ENCODE peak calls at places on chromosomes 13 and 19, in six cellular contexts. E is Peyer's patch, V is IMR-90, K is PC-9, Q is ascending aorta, A is body of pancreas. U is an unnamed sample.
A peak's percentile ranks its signal among the peaks of the same experiment; 100 is the strongest.

GRCh38 chr19:17720487-17720839 is 1.2 kb downstream of the MAP1S start:
- DNase-seq in Q (no peak), V (no peak), A (no peak), E (no peak), K (no peak), U (no peak)

GRCh38 chr13:63088226-63088625 is 1672.6 kb upstream of the PCDH20 start:
- DNase-seq in E (no peak), V (peak; percentile 59), Q (no peak), A (no peak), K (no peak), U (no peak)

GRCh38 chr19:49837009-49837310 is 14.0 kb upstream of the PTOV1 start:
- DNase-seq in Q (no peak), A (no peak), V (no peak), K (no peak), E (no peak), U (no peak)

GRCh38 chr19:3513198-3514140 is 7.4 kb downstream of the FZR1 start:
- DNase-seq in E (no peak), A (peak; percentile 36), K (no peak), Q (no peak), V (peak; percentile 25), U (no peak)

GRCh38 chr13:73849292-73849691 is 284.9 kb downstream of the KLF12 start:
- DNase-seq in V (peak; percentile 52), Q (no peak), A (no peak), K (no peak), E (peak; percentile 49), U (no peak)

GRCh38 chr13:51764184-51765141 is 39.5 kb downstream of the DHRS12 start:
- DNase-seq in Q (peak; percentile 80), E (peak; percentile 37), A (peak; percentile 81), K (no peak), V (peak; percentile 97), U (peak; percentile 91)

GRCh38 chr13:109383683-109384082 is 402.7 kb downstream of the IRS2 start:
- DNase-seq in Q (no peak), K (peak; percentile 95), E (no peak), V (peak; percentile 79), A (no peak), U (peak; percentile 29)

GRCh38 chr13:32432856-32433255 is 4.9 kb upstream of the N4BP2L1 start:
- DNase-seq in A (no peak), V (no peak), E (no peak), K (no peak), Q (no peak), U (no peak)

GRCh38 chr13:27372896-27373295 is 51.5 kb upstream of the GTF3A start:
- DNase-seq in A (peak; percentile 85), Q (no peak), K (no peak), E (no peak), V (peak; percentile 16), U (no peak)

GRCh38 chr13:91058066-91058465 is 289.4 kb upstream of the MIR17HG start:
- DNase-seq in Q (no peak), V (no peak), E (no peak), A (no peak), K (no peak), U (no peak)

GRCh38 chr19:32599736-32600157 is 18.8 kb downstream of the PDCD5 start:
- DNase-seq in V (peak; percentile 69), Q (no peak), K (no peak), A (peak; percentile 21), E (no peak), U (no peak)

GRCh38 chr19:32595491-32595890 is 14.5 kb downstream of the PDCD5 start:
- DNase-seq in E (no peak), V (no peak), Q (no peak), K (no peak), A (no peak), U (no peak)

GRCh38 chr19:32603961-32604360 is 23.0 kb downstream of the PDCD5 start:
- DNase-seq in A (no peak), Q (no peak), V (no peak), E (no peak), K (no peak), U (no peak)

GRCh38 chr19:32598022-32598421 is 17.0 kb downstream of the PDCD5 start:
- DNase-seq in A (no peak), Q (no peak), V (no peak), E (no peak), K (no peak), U (no peak)

DNA sequence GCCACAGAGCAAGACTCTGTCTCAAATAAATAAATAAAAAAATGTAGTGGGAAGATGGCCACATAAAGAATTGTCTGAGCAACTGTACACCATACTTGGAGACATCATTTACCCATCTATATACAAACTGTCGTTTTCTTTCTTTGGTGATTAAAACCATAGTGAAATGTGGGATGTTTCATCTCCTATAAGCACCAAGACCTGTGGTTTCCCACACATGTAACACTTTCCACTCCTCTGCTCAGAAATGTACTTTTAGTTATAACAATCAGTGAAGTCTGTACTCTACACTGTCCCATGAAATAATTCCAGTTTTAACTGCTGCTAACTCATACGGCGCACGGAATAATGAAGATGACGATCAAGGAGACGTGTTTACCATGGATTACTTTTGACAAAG is 18.3 kb downstream of the PDCD5 start:
- DNase-seq in A (no peak), K (no peak), E (no peak), Q (no peak), V (no peak), U (no peak)
- H3K36me3 ChIP-seq in A (peaks cover 6% of the 10 kb centered on the region), K (peaks cover 26% of the 10 kb centered on the region), E (no peaks in the 10 kb centered on the region), Q (peaks cover 88% of the 10 kb centered on the region), V (peaks cover 45% of the 10 kb centered on the region), U (peaks cover 98% of the 10 kb centered on the region)

DNA sequence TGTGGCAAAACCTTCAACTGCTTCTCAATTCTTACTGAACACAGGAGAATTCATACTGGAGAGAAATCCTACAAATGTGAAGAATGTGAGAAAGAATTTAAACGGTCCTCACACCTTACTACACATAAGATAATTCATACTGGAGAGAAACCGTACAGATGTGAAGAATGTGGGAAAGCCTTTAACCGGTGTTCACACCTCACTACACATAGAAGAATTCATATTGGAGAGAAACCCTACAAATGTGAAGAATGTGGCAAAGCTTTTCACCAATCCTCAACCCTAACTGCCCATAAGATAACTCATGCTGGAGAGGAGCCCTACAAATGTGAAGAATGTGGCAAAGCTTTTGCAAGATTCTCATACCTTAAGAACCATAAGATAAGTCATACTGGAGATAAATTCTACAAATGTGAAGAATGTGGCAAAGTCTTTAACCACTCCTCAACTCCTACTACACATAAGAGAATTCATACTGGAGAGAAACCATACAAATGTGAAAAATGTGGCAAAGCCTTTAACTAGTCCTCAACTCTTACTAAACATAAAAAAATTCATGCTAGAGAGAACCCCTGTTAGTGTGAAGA is 111.7 kb downstream of the ZNF100 start:
- DNase-seq in E (no peak), V (no peak), K (no peak), A (no peak), Q (no peak), U (no peak)
- TF ChIP-seq CTCF in E (no peak), V (no peak), K (no peak), A (no peak), Q (no peak), U (no peak)

DNA sequence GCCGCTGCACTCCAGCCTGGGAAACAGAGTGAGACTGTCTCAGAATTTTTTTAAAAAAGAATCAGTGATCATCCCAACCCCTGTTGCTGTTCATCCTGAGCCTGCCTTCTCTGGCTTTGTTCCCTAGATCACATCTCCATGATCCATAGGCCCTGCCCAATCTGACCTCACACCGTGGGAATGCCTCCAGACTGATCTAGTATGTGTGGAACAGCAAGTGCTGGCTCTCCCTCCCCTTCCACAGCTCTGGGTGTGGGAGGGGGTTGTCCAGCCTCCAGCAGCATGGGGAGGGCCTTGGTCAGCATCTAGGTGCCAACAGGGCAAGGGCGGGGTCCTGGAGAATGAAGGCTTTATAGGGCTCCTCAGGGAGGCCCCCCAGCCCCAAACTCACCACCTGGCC is at the start of gene KLK2:
- DNase-seq in V (no peak), E (no peak), K (no peak), Q (no peak), A (no peak), U (no peak)
- H3K36me3 ChIP-seq in V (no peaks in the 10 kb centered on the region), E (no peaks in the 10 kb centered on the region), K (no peaks in the 10 kb centered on the region), Q (no peaks in the 10 kb centered on the region), A (no peaks in the 10 kb centered on the region), U (no peaks in the 10 kb centered on the region)

DNA sequence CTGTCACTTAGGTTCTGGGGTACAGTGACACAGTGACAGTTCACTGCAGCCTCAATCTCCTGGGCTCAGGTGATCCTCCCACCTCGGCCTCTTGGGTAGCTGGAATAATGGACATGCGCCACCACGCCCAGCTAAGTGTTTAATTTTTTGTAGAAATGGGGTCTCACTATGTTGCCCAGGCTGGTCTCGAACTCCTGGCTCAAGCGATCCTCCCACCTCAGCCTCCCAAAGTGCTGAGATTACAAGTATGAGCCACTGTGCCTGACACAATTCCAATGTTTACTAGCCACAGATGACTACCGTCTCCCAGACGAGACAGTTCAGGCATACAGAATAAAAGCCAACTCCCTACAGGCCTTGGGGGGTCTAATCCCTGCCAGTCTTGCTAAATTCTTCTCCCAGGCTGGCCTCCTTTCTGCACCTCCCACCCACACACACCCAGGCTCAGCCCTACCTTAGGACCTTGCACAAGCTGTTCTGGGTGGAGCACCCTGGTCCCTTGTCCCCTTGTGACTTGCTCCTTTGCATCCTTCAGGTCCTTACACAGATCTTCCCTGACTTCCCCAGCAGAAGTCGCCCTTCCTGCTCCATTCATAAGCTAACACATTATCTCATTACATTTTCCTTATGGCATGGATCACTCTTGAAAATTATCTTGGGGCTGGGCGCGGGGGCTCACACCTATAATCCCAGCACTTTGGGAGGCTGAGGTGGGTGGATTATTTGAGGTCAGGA is 106.4 kb downstream of the INSR start:
- DNase-seq in E (no peak), K (no peak), V (no peak), A (no peak), Q (no peak), U (no peak)
- TF ChIP-seq CTCF in E (no peak), K (no peak), V (no peak), A (no peak), Q (no peak), U (no peak)

GRCh38 chr19:36236304-36236945 is 21.5 kb downstream of the ZNF146 start:
- DNase-seq in E (no peak), Q (no peak), K (no peak), V (no peak), A (no peak), U (no peak)
- H3K36me3 ChIP-seq in E (peaks cover 25% of the 10 kb centered on the region), Q (peaks cover 82% of the 10 kb centered on the region), K (peaks cover 67% of the 10 kb centered on the region), V (peaks cover 64% of the 10 kb centered on the region), A (peaks cover 32% of the 10 kb centered on the region), U (peaks cover 56% of the 10 kb centered on the region)

GRCh38 chr19:6460099-6460884 is 700 bp upstream of the SLC25A23 start:
- DNase-seq in Q (peak; percentile 98), A (peak; percentile 96), K (peak; percentile 93), V (peak; percentile 97), E (peak; percentile 96), U (peak; percentile 98)
- TF ChIP-seq CTCF in Q (peak; percentile 59), A (peak; percentile 84), K (peak; percentile 63), V (peak; percentile 46), E (peak; percentile 59), U (peak; percentile 65)

DNA sequence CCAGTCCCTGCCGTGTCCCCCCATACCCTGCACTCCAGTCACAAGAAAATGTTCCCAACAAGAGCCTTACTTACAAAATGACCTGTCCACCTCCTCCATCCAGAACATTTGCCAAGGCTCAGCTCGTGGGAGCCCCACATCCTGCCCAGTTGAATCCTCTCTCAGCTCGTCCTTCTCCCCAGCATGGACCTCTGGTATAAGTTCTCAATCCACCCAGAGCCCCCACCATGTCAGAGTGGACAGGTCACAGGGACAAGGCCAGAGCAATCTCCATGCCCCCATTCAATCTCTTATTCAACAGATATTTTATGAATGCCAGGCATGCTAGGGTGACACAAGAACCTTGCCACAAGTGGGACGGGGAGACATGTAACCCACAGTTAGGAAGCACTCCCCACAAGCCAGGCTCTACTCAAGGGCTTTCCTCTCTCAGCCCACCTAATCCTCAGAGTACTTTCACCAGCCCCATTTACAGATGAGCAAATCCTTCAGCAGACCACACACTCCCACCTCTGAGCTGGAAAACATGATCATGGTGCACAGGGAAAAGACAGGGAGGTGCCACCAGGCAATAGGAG is 15.1 kb downstream of the DEDD2 start:
- DNase-seq in K (no peak), E (no peak), A (no peak), V (no peak), Q (no peak), U (no peak)
- H3K36me3 ChIP-seq in K (peaks cover 40% of the 10 kb centered on the region), E (no peaks in the 10 kb centered on the region), A (peaks cover 9% of the 10 kb centered on the region), V (peaks cover 61% of the 10 kb centered on the region), Q (peaks cover 93% of the 10 kb centered on the region), U (peaks cover 96% of the 10 kb centered on the region)

GRCh38 chr13:40632915-40633314 is 33.5 kb downstream of the FOXO1 start:
- DNase-seq in E (no peak), V (no peak), A (no peak), Q (no peak), K (no peak), U (no peak)
- TF ChIP-seq CTCF in E (no peak), V (no peak), A (no peak), Q (no peak), K (no peak), U (no peak)

U was measured in esophagus muscularis mucosa.